ENCODE peak calls at places on chromosome 6, in eight cellular contexts. One of them, this sample, is unnamed.

GRCh38 chr6:1856381-1856780 is 246.7 kb downstream of the FOXC1 start:
- DNase-seq in COR-L47: peak; percentile 58
- DNase-seq in fibroblast of the aortic adventitia: no peak
- DNase-seq in astrocyte of the spinal cord: peak; percentile 72
- DNase-seq in stimulated activated CD8-positive, alpha-beta memory T cell treated with anti-CD3 and anti-CD28 coated beads, Interleukin-15, amount 100 ng/mL, for 24 hours: no peak
- DNase-seq in lung microvascular endothelial cell: no peak
- DNase-seq in fibroblast of lung: peak; percentile 39
- DNase-seq in EL: peak; percentile 39
- DNase-seq in this sample: peak; percentile 34

GRCh38 chr6:14472964-14473363 is 355.4 kb downstream of the CD83 start:
- DNase-seq in astrocyte of the spinal cord: peak; percentile 36
- DNase-seq in stimulated activated CD8-positive, alpha-beta memory T cell treated with anti-CD3 and anti-CD28 coated beads, Interleukin-15, amount 100 ng/mL, for 24 hours: no peak
- DNase-seq in fibroblast of the aortic adventitia: no peak
- DNase-seq in lung microvascular endothelial cell: no peak
- DNase-seq in fibroblast of lung: peak; percentile 27
- DNase-seq in EL: peak; percentile 21
- DNase-seq in COR-L47: no peak
- DNase-seq in this sample: no peak

GRCh38 chr6:156658186-156658585 is 119.0 kb upstream of the ARID1B start:
- DNase-seq in lung microvascular endothelial cell: peak; percentile 75
- DNase-seq in fibroblast of the aortic adventitia: peak; percentile 94
- DNase-seq in fibroblast of lung: peak; percentile 98
- DNase-seq in stimulated activated CD8-positive, alpha-beta memory T cell treated with anti-CD3 and anti-CD28 coated beads, Interleukin-15, amount 100 ng/mL, for 24 hours: no peak
- DNase-seq in COR-L47: no peak
- DNase-seq in astrocyte of the spinal cord: peak; percentile 88
- DNase-seq in EL: peak; percentile 58
- DNase-seq in this sample: peak; percentile 41

GRCh38 chr6:80633412-80633811 is 526.9 kb downstream of the BCKDHB start:
- DNase-seq in fibroblast of the aortic adventitia: no peak
- DNase-seq in lung microvascular endothelial cell: no peak
- DNase-seq in stimulated activated CD8-positive, alpha-beta memory T cell treated with anti-CD3 and anti-CD28 coated beads, Interleukin-15, amount 100 ng/mL, for 24 hours: no peak
- DNase-seq in EL: no peak
- DNase-seq in COR-L47: no peak
- DNase-seq in fibroblast of lung: no peak
- DNase-seq in astrocyte of the spinal cord: no peak
- DNase-seq in this sample: no peak

GRCh38 chr6:151257984-151258445 is 18.2 kb downstream of the AKAP12 start:
- DNase-seq in fibroblast of lung: peak; percentile 43
- DNase-seq in EL: no peak
- DNase-seq in fibroblast of the aortic adventitia: peak; percentile 45
- DNase-seq in lung microvascular endothelial cell: no peak
- DNase-seq in COR-L47: no peak
- DNase-seq in astrocyte of the spinal cord: peak; percentile 35
- DNase-seq in stimulated activated CD8-positive, alpha-beta memory T cell treated with anti-CD3 and anti-CD28 coated beads, Interleukin-15, amount 100 ng/mL, for 24 hours: no peak
- DNase-seq in this sample: no peak

GRCh38 chr6:42182101-42182500 is 8.9 kb downstream of the GUCA1A start:
- DNase-seq in lung microvascular endothelial cell: no peak
- DNase-seq in stimulated activated CD8-positive, alpha-beta memory T cell treated with anti-CD3 and anti-CD28 coated beads, Interleukin-15, amount 100 ng/mL, for 24 hours: no peak
- DNase-seq in COR-L47: no peak
- DNase-seq in EL: no peak
- DNase-seq in astrocyte of the spinal cord: no peak
- DNase-seq in fibroblast of the aortic adventitia: no peak
- DNase-seq in fibroblast of lung: no peak
- DNase-seq in this sample: no peak

GRCh38 chr6:63904844-63905243 is 269.2 kb downstream of the PHF3 start:
- DNase-seq in fibroblast of the aortic adventitia: peak; percentile 95
- DNase-seq in COR-L47: no peak
- DNase-seq in EL: peak; percentile 31
- DNase-seq in stimulated activated CD8-positive, alpha-beta memory T cell treated with anti-CD3 and anti-CD28 coated beads, Interleukin-15, amount 100 ng/mL, for 24 hours: no peak
- DNase-seq in lung microvascular endothelial cell: peak; percentile 86
- DNase-seq in fibroblast of lung: peak; percentile 80
- DNase-seq in astrocyte of the spinal cord: peak; percentile 85
- DNase-seq in this sample: no peak

GRCh38 chr6:125154184-125155135 is 887 bp downstream of the TPD52L1 start:
- DNase-seq in astrocyte of the spinal cord: no peak
- DNase-seq in fibroblast of the aortic adventitia: peak; percentile 14
- DNase-seq in EL: peak; percentile 31
- DNase-seq in COR-L47: no peak
- DNase-seq in lung microvascular endothelial cell: peak; percentile 55
- DNase-seq in fibroblast of lung: peak; percentile 48
- DNase-seq in stimulated activated CD8-positive, alpha-beta memory T cell treated with anti-CD3 and anti-CD28 coated beads, Interleukin-15, amount 100 ng/mL, for 24 hours: no peak
- DNase-seq in this sample: no peak

GRCh38 chr6:54810182-54810581 is 36.4 kb upstream of the FAM83B start:
- DNase-seq in astrocyte of the spinal cord: no peak
- DNase-seq in lung microvascular endothelial cell: no peak
- DNase-seq in stimulated activated CD8-positive, alpha-beta memory T cell treated with anti-CD3 and anti-CD28 coated beads, Interleukin-15, amount 100 ng/mL, for 24 hours: no peak
- DNase-seq in fibroblast of the aortic adventitia: no peak
- DNase-seq in COR-L47: no peak
- DNase-seq in EL: no peak
- DNase-seq in fibroblast of lung: no peak
- DNase-seq in this sample: no peak

GRCh38 chr6:106799008-106799952 is 169.9 kb downstream of the QRSL1 start:
- DNase-seq in COR-L47: no peak
- DNase-seq in fibroblast of the aortic adventitia: peak; percentile 75
- DNase-seq in EL: peak; percentile 70
- DNase-seq in fibroblast of lung: peak; percentile 92
- DNase-seq in stimulated activated CD8-positive, alpha-beta memory T cell treated with anti-CD3 and anti-CD28 coated beads, Interleukin-15, amount 100 ng/mL, for 24 hours: no peak
- DNase-seq in lung microvascular endothelial cell: no peak
- DNase-seq in astrocyte of the spinal cord: peak; percentile 71
- DNase-seq in this sample: peak; percentile 36

GRCh38 chr6:52590634-52590985 is 13.8 kb upstream of the TRAM2 start:
- DNase-seq in fibroblast of the aortic adventitia: peak; percentile 82
- DNase-seq in COR-L47: no peak
- DNase-seq in stimulated activated CD8-positive, alpha-beta memory T cell treated with anti-CD3 and anti-CD28 coated beads, Interleukin-15, amount 100 ng/mL, for 24 hours: no peak
- DNase-seq in EL: peak; percentile 90
- DNase-seq in astrocyte of the spinal cord: no peak
- DNase-seq in lung microvascular endothelial cell: no peak
- DNase-seq in fibroblast of lung: peak; percentile 57
- DNase-seq in this sample: no peak

GRCh38 chr6:19298422-19298821 is 538.7 kb upstream of the ID4 start:
- DNase-seq in lung microvascular endothelial cell: no peak
- DNase-seq in stimulated activated CD8-positive, alpha-beta memory T cell treated with anti-CD3 and anti-CD28 coated beads, Interleukin-15, amount 100 ng/mL, for 24 hours: no peak
- DNase-seq in fibroblast of lung: no peak
- DNase-seq in astrocyte of the spinal cord: no peak
- DNase-seq in EL: no peak
- DNase-seq in COR-L47: no peak
- DNase-seq in fibroblast of the aortic adventitia: no peak
- DNase-seq in this sample: no peak

GRCh38 chr6:137852346-137852745 is 14.7 kb upstream of the TNFAIP3 start:
- DNase-seq in astrocyte of the spinal cord: no peak
- DNase-seq in fibroblast of the aortic adventitia: peak; percentile 63
- DNase-seq in EL: no peak
- DNase-seq in stimulated activated CD8-positive, alpha-beta memory T cell treated with anti-CD3 and anti-CD28 coated beads, Interleukin-15, amount 100 ng/mL, for 24 hours: no peak
- DNase-seq in fibroblast of lung: peak; percentile 66
- DNase-seq in lung microvascular endothelial cell: no peak
- DNase-seq in COR-L47: no peak
- DNase-seq in this sample: no peak

GRCh38 chr6:126614642-126615504 is 275.0 kb downstream of the CENPW start:
- DNase-seq in fibroblast of lung: no peak
- DNase-seq in EL: no peak
- DNase-seq in astrocyte of the spinal cord: no peak
- DNase-seq in stimulated activated CD8-positive, alpha-beta memory T cell treated with anti-CD3 and anti-CD28 coated beads, Interleukin-15, amount 100 ng/mL, for 24 hours: no peak
- DNase-seq in COR-L47: no peak
- DNase-seq in lung microvascular endothelial cell: no peak
- DNase-seq in fibroblast of the aortic adventitia: no peak
- DNase-seq in this sample: no peak

GRCh38 chr6:101539510-101540245 is 146.2 kb downstream of the GRIK2 start:
- DNase-seq in lung microvascular endothelial cell: no peak
- DNase-seq in COR-L47: no peak
- DNase-seq in astrocyte of the spinal cord: peak; percentile 56
- DNase-seq in EL: peak; percentile 82
- DNase-seq in fibroblast of lung: peak; percentile 82
- DNase-seq in stimulated activated CD8-positive, alpha-beta memory T cell treated with anti-CD3 and anti-CD28 coated beads, Interleukin-15, amount 100 ng/mL, for 24 hours: no peak
- DNase-seq in fibroblast of the aortic adventitia: peak; percentile 76
- DNase-seq in this sample: no peak

GRCh38 chr6:161829186-161829794 is 555.4 kb upstream of the AGPAT4 start:
- DNase-seq in COR-L47: no peak
- DNase-seq in fibroblast of the aortic adventitia: no peak
- DNase-seq in astrocyte of the spinal cord: peak; percentile 30
- DNase-seq in stimulated activated CD8-positive, alpha-beta memory T cell treated with anti-CD3 and anti-CD28 coated beads, Interleukin-15, amount 100 ng/mL, for 24 hours: no peak
- DNase-seq in fibroblast of lung: peak; percentile 13
- DNase-seq in EL: no peak
- DNase-seq in lung microvascular endothelial cell: no peak
- DNase-seq in this sample: no peak

GRCh38 chr6:135604035-135604865 is 106.7 kb upstream of the AHI1 start:
- DNase-seq in fibroblast of lung: no peak
- DNase-seq in fibroblast of the aortic adventitia: no peak
- DNase-seq in COR-L47: no peak
- DNase-seq in EL: no peak
- DNase-seq in stimulated activated CD8-positive, alpha-beta memory T cell treated with anti-CD3 and anti-CD28 coated beads, Interleukin-15, amount 100 ng/mL, for 24 hours: no peak
- DNase-seq in lung microvascular endothelial cell: no peak
- DNase-seq in astrocyte of the spinal cord: no peak
- DNase-seq in this sample: no peak

GRCh38 chr6:10258341-10258740 is 156.5 kb downstream of the TFAP2A start:
- DNase-seq in stimulated activated CD8-positive, alpha-beta memory T cell treated with anti-CD3 and anti-CD28 coated beads, Interleukin-15, amount 100 ng/mL, for 24 hours: no peak
- DNase-seq in COR-L47: no peak
- DNase-seq in fibroblast of lung: no peak
- DNase-seq in fibroblast of the aortic adventitia: no peak
- DNase-seq in astrocyte of the spinal cord: no peak
- DNase-seq in lung microvascular endothelial cell: no peak
- DNase-seq in EL: no peak
- DNase-seq in this sample: no peak

GRCh38 chr6:164990901-164991300 is 318.5 kb downstream of the C6orf118 start:
- DNase-seq in EL: no peak
- DNase-seq in lung microvascular endothelial cell: no peak
- DNase-seq in stimulated activated CD8-positive, alpha-beta memory T cell treated with anti-CD3 and anti-CD28 coated beads, Interleukin-15, amount 100 ng/mL, for 24 hours: no peak
- DNase-seq in COR-L47: no peak
- DNase-seq in fibroblast of the aortic adventitia: no peak
- DNase-seq in fibroblast of lung: no peak
- DNase-seq in astrocyte of the spinal cord: no peak
- DNase-seq in this sample: no peak

GRCh38 chr6:138986578-138986977 is 1.5 kb downstream of the REPS1 start:
- DNase-seq in fibroblast of lung: peak; percentile 52
- DNase-seq in lung microvascular endothelial cell: peak; percentile 11
- DNase-seq in stimulated activated CD8-positive, alpha-beta memory T cell treated with anti-CD3 and anti-CD28 coated beads, Interleukin-15, amount 100 ng/mL, for 24 hours: no peak
- DNase-seq in EL: peak; percentile 33
- DNase-seq in astrocyte of the spinal cord: peak; percentile 42
- DNase-seq in fibroblast of the aortic adventitia: peak; percentile 36
- DNase-seq in COR-L47: no peak
- DNase-seq in this sample: no peak

GRCh38 chr6:30752164-30752927 is 8.0 kb upstream of the IER3 start:
- DNase-seq in EL: peak; percentile 100
- DNase-seq in COR-L47: no peak
- DNase-seq in stimulated activated CD8-positive, alpha-beta memory T cell treated with anti-CD3 and anti-CD28 coated beads, Interleukin-15, amount 100 ng/mL, for 24 hours: no peak
- DNase-seq in astrocyte of the spinal cord: peak; percentile 100
- DNase-seq in fibroblast of the aortic adventitia: peak; percentile 100
- DNase-seq in lung microvascular endothelial cell: peak; percentile 73
- DNase-seq in fibroblast of lung: peak; percentile 100
- DNase-seq in this sample: peak; percentile 99

GRCh38 chr6:166758136-166758704 is 131.2 kb upstream of the RPS6KA2 start:
- DNase-seq in stimulated activated CD8-positive, alpha-beta memory T cell treated with anti-CD3 and anti-CD28 coated beads, Interleukin-15, amount 100 ng/mL, for 24 hours: no peak
- DNase-seq in fibroblast of the aortic adventitia: no peak
- DNase-seq in fibroblast of lung: no peak
- DNase-seq in COR-L47: no peak
- DNase-seq in EL: no peak
- DNase-seq in lung microvascular endothelial cell: no peak
- DNase-seq in astrocyte of the spinal cord: no peak
- DNase-seq in this sample: no peak

GRCh38 chr6:113936093-113936934 is 34.6 kb downstream of the HDAC2 start:
- DNase-seq in fibroblast of lung: peak; percentile 55
- DNase-seq in stimulated activated CD8-positive, alpha-beta memory T cell treated with anti-CD3 and anti-CD28 coated beads, Interleukin-15, amount 100 ng/mL, for 24 hours: no peak
- DNase-seq in fibroblast of the aortic adventitia: peak; percentile 80
- DNase-seq in COR-L47: peak; percentile 23
- DNase-seq in lung microvascular endothelial cell: peak; percentile 85
- DNase-seq in EL: peak; percentile 64
- DNase-seq in astrocyte of the spinal cord: peak; percentile 76
- DNase-seq in this sample: peak; percentile 38

GRCh38 chr6:105609375-105609991 is 206.6 kb upstream of the PREP start:
- DNase-seq in astrocyte of the spinal cord: peak; percentile 84
- DNase-seq in COR-L47: no peak
- DNase-seq in stimulated activated CD8-positive, alpha-beta memory T cell treated with anti-CD3 and anti-CD28 coated beads, Interleukin-15, amount 100 ng/mL, for 24 hours: no peak
- DNase-seq in fibroblast of lung: peak; percentile 86
- DNase-seq in fibroblast of the aortic adventitia: no peak
- DNase-seq in EL: peak; percentile 80
- DNase-seq in lung microvascular endothelial cell: peak; percentile 76
- DNase-seq in this sample: no peak

GRCh38 chr6:148557796-148558457 is 188.9 kb upstream of the UST start:
- DNase-seq in astrocyte of the spinal cord: peak; percentile 38
- DNase-seq in lung microvascular endothelial cell: no peak
- DNase-seq in stimulated activated CD8-positive, alpha-beta memory T cell treated with anti-CD3 and anti-CD28 coated beads, Interleukin-15, amount 100 ng/mL, for 24 hours: no peak
- DNase-seq in fibroblast of lung: peak; percentile 79
- DNase-seq in fibroblast of the aortic adventitia: no peak
- DNase-seq in COR-L47: no peak
- DNase-seq in EL: no peak
- DNase-seq in this sample: no peak

GRCh38 chr6:10968776-10969175 is 75.3 kb downstream of the ELOVL2 start:
- DNase-seq in fibroblast of the aortic adventitia: peak; percentile 46
- DNase-seq in EL: peak; percentile 82
- DNase-seq in lung microvascular endothelial cell: no peak
- DNase-seq in fibroblast of lung: peak; percentile 92
- DNase-seq in COR-L47: no peak
- DNase-seq in astrocyte of the spinal cord: peak; percentile 37
- DNase-seq in stimulated activated CD8-positive, alpha-beta memory T cell treated with anti-CD3 and anti-CD28 coated beads, Interleukin-15, amount 100 ng/mL, for 24 hours: no peak
- DNase-seq in this sample: no peak

GRCh38 chr6:143451531-143451930 is 926 bp downstream of the PEX3 start:
- DNase-seq in stimulated activated CD8-positive, alpha-beta memory T cell treated with anti-CD3 and anti-CD28 coated beads, Interleukin-15, amount 100 ng/mL, for 24 hours: no peak
- DNase-seq in lung microvascular endothelial cell: no peak
- DNase-seq in fibroblast of lung: no peak
- DNase-seq in COR-L47: no peak
- DNase-seq in astrocyte of the spinal cord: no peak
- DNase-seq in EL: peak; percentile 32
- DNase-seq in fibroblast of the aortic adventitia: peak; percentile 30
- DNase-seq in this sample: no peak

GRCh38 chr6:14520029-14520428 is 402.5 kb downstream of the CD83 start:
- DNase-seq in COR-L47: no peak
- DNase-seq in EL: peak; percentile 15
- DNase-seq in fibroblast of lung: no peak
- DNase-seq in lung microvascular endothelial cell: no peak
- DNase-seq in astrocyte of the spinal cord: no peak
- DNase-seq in stimulated activated CD8-positive, alpha-beta memory T cell treated with anti-CD3 and anti-CD28 coated beads, Interleukin-15, amount 100 ng/mL, for 24 hours: no peak
- DNase-seq in fibroblast of the aortic adventitia: no peak
- DNase-seq in this sample: no peak

This sample was measured in AG09319.